ENCODE peak calls at places on chromosomes 5 and 9, in eight cellular contexts. N is Karpas-422; C is body of pancreas; T is Peyer's patch; D is psoas muscle; W is fibroblast of lung; Q is CD8-positive, alpha-beta memory T cell; J is pancreas. K is an unnamed sample. For H3K9me3, H3K27me3 and H3K36me3, the result is how much of the 10 kb centered on the place peaks cover.

GRCh38 chr9:12753931-12754330 is 20.9 kb upstream of the LURAP1L start:
- DNase-seq in Q (no peak), T (no peak), N (no peak), C (no peak), D (no peak), J (no peak), W (no peak), K (peak)

GRCh38 chr9:133532937-133533668 is 1.4 kb upstream of the ADAMTSL2 start:
- DNase-seq in D (peak), J (no peak), Q (peak), T (peak), W (peak), N (peak), C (peak), K (peak)

GRCh38 chr5:112146323-112146848 is 272.7 kb downstream of the EPB41L4A start:
- DNase-seq in N (no peak), W (peak), D (peak), Q (no peak), T (no peak), C (peak), J (no peak), K (no peak)

GRCh38 chr5:88944751-88945507 is 61.9 kb upstream of the MEF2C start:
- DNase-seq in W (peak), J (no peak), N (no peak), T (no peak), C (no peak), D (no peak), Q (no peak), K (peak)

GRCh38 chr9:88400021-88400420 is 11.8 kb downstream of the SPIN1 start:
- DNase-seq in D (no peak), Q (no peak), T (no peak), W (peak), N (no peak), C (no peak), J (no peak), K (peak)

GRCh38 chr5:98933446-98934072 is 4.8 kb upstream of the CHD1 start:
- DNase-seq in W (no peak), C (peak), D (no peak), T (no peak), Q (no peak), N (peak), J (no peak), K (no peak)

GRCh38 chr5:58264276-58264675 is 195.6 kb downstream of the PLK2 start:
- DNase-seq in D (no peak), N (no peak), Q (no peak), C (no peak), T (no peak), J (no peak), W (no peak), K (no peak)

GRCh38 chr9:128632486-128632885 is 24.2 kb downstream of the DYNC2I2 start:
- DNase-seq in C (no peak), W (no peak), N (peak), D (no peak), T (no peak), Q (no peak), J (peak), K (no peak)

GRCh38 chr9:22103650-22104575 is 94.8 kb upstream of the CDKN2B start:
- DNase-seq in C (no peak), W (peak), N (no peak), Q (no peak), T (peak), D (no peak), J (no peak), K (no peak)

GRCh38 chr5:41636605-41637004 is 126.2 kb upstream of the PLCXD3 start:
- DNase-seq in W (peak), C (peak), Q (no peak), N (peak), T (no peak), J (no peak), D (no peak), K (no peak)

GRCh38 chr9:77649109-77649812 is 1.1 kb upstream of the GNA14 start:
- DNase-seq in T (no peak), Q (no peak), N (peak), J (no peak), C (no peak), W (peak), D (no peak), K (no peak)

GRCh38 chr9:115379719-115380118 is 261.8 kb upstream of the TNC start:
- DNase-seq in D (no peak), W (no peak), C (no peak), N (no peak), T (no peak), Q (no peak), J (peak), K (no peak)

GRCh38 chr5:40124367-40124766 is 555.3 kb upstream of the PTGER4 start:
- DNase-seq in C (no peak), J (no peak), N (peak), T (no peak), W (no peak), Q (no peak), D (no peak), K (no peak)
- H3K9me3 ChIP-seq in C (under half), J (under half), N (under half), T (under half), W (under half), Q (under half), D (under half), K (under half)

GRCh38 chr5:35438288-35438687 is 179.4 kb upstream of the SPEF2 start:
- DNase-seq in D (no peak), Q (no peak), N (no peak), T (no peak), C (no peak), J (no peak), W (peak), K (no peak)
- H3K27me3 ChIP-seq in D (under half), Q (under half), N (under half), T (under half), C (under half), J (under half), W (under half), K (under half)

GRCh38 chr5:73558950-73559349 is 6.5 kb downstream of the ANKRA2 start:
- DNase-seq in D (no peak), Q (no peak), T (no peak), N (no peak), C (no peak), J (no peak), W (no peak), K (no peak)
- H3K36me3 ChIP-seq in D (under half), Q (under half), T (half or more), N (under half), C (under half), J (under half), W (under half), K (under half)

DNA sequence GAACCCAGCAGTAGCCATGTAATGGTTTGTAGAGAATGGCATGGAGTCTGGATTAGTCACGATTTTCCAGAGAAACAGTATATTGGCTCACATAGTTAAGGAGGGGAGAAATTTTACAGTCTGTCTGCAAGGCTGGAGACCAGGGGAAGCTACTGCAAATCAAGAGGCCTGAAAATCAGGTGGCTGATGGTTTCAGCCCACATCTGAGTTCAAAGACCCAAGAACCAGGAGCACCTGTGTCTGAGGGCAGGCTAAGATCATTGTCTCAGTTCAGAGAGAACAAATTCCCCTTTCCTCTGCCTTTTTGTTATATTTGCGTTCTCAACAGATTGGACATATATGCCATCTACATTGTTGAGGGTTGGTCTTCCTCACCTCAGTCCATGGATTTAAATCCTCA is 207.5 kb upstream of the IRX2 start:
- DNase-seq in Q (no peak), W (no peak), D (no peak), N (no peak), J (no peak), T (no peak), C (no peak), K (no peak)
- H3K9me3 ChIP-seq in Q (under half), W (under half), D (under half), N (half or more), J (under half), T (under half), C (under half), K (under half)

GRCh38 chr5:149450199-149450598 is 71.1 kb upstream of the IL17B start:
- DNase-seq in D (peak), Q (no peak), W (peak), N (no peak), J (no peak), C (peak), T (peak), K (peak)
- H3K27me3 ChIP-seq in D (under half), Q (under half), W (under half), N (under half), J (under half), C (under half), T (under half), K (under half)

GRCh38 chr5:160092960-160093701 is 26.1 kb downstream of the PWWP2A start:
- DNase-seq in J (no peak), N (no peak), Q (no peak), T (no peak), W (no peak), D (no peak), C (no peak), K (no peak)
- H3K36me3 ChIP-seq in J (under half), N (under half), Q (under half), T (under half), W (under half), D (under half), C (under half), K (under half)

GRCh38 chr5:91591076-91591475 is 208.0 kb upstream of the ARRDC3 start:
- DNase-seq in Q (no peak), N (no peak), J (no peak), T (no peak), D (no peak), C (no peak), W (peak), K (no peak)
- H3K9me3 ChIP-seq in Q (under half), N (under half), J (under half), T (under half), D (under half), C (under half), W (under half), K (under half)